ENCODE peak calls at places on chromosomes 1 and 21, in ten cellular contexts. One of them, this sample, is unnamed.

GRCh38 chr1:154970631-154971340 is at the start of gene SHC1:
- DNase-seq in right atrium auricular region: peak; percentile 97
- DNase-seq in cardiac muscle cell: peak; percentile 87
- DNase-seq in upper lobe of right lung: peak; percentile 92
- DNase-seq in H1: peak; percentile 84
- DNase-seq in IMR-90: peak; percentile 92
- DNase-seq in progenitor cell of endocrine pancreas: peak; percentile 57
- DNase-seq in transverse colon: peak; percentile 89
- DNase-seq in Peyer's patch: peak; percentile 91
- DNase-seq in tibial nerve: peak; percentile 93
- DNase-seq in this sample: peak; percentile 97

GRCh38 chr1:100350787-100351094 is 1.6 kb upstream of the CDC14A start:
- DNase-seq in H1: no peak
- DNase-seq in tibial nerve: no peak
- DNase-seq in IMR-90: no peak
- DNase-seq in Peyer's patch: no peak
- DNase-seq in right atrium auricular region: no peak
- DNase-seq in transverse colon: peak; percentile 16
- DNase-seq in upper lobe of right lung: no peak
- DNase-seq in cardiac muscle cell: no peak
- DNase-seq in progenitor cell of endocrine pancreas: no peak
- DNase-seq in this sample: no peak

GRCh38 chr1:57310992-57311790 is 112.7 kb downstream of the DAB1 start:
- DNase-seq in IMR-90: no peak
- DNase-seq in transverse colon: peak; percentile 15
- DNase-seq in H1: no peak
- DNase-seq in upper lobe of right lung: no peak
- DNase-seq in progenitor cell of endocrine pancreas: no peak
- DNase-seq in cardiac muscle cell: no peak
- DNase-seq in Peyer's patch: peak; percentile 67
- DNase-seq in tibial nerve: no peak
- DNase-seq in right atrium auricular region: no peak
- DNase-seq in this sample: no peak

GRCh38 chr1:35592991-35593769 is 20.1 kb downstream of the TFAP2E start:
- DNase-seq in Peyer's patch: no peak
- DNase-seq in tibial nerve: no peak
- DNase-seq in transverse colon: no peak
- DNase-seq in right atrium auricular region: peak; percentile 50
- DNase-seq in IMR-90: no peak
- DNase-seq in upper lobe of right lung: no peak
- DNase-seq in progenitor cell of endocrine pancreas: no peak
- DNase-seq in cardiac muscle cell: peak; percentile 60
- DNase-seq in H1: no peak
- DNase-seq in this sample: no peak

GRCh38 chr1:13830170-13830569 is 130.2 kb downstream of the PRDM2 start:
- DNase-seq in progenitor cell of endocrine pancreas: no peak
- DNase-seq in upper lobe of right lung: no peak
- DNase-seq in Peyer's patch: no peak
- DNase-seq in transverse colon: no peak
- DNase-seq in tibial nerve: no peak
- DNase-seq in H1: no peak
- DNase-seq in cardiac muscle cell: no peak
- DNase-seq in IMR-90: no peak
- DNase-seq in right atrium auricular region: peak; percentile 28
- DNase-seq in this sample: no peak

GRCh38 chr1:158037876-158038359 is 44.5 kb downstream of the KIRREL1 start:
- DNase-seq in Peyer's patch: no peak
- DNase-seq in tibial nerve: no peak
- DNase-seq in cardiac muscle cell: no peak
- DNase-seq in right atrium auricular region: no peak
- DNase-seq in upper lobe of right lung: no peak
- DNase-seq in H1: no peak
- DNase-seq in transverse colon: no peak
- DNase-seq in IMR-90: peak; percentile 67
- DNase-seq in progenitor cell of endocrine pancreas: no peak
- DNase-seq in this sample: no peak

GRCh38 chr1:230173176-230173575 is 106.1 kb downstream of the GALNT2 start:
- DNase-seq in right atrium auricular region: peak; percentile 26
- DNase-seq in upper lobe of right lung: no peak
- DNase-seq in tibial nerve: no peak
- DNase-seq in transverse colon: no peak
- DNase-seq in cardiac muscle cell: no peak
- DNase-seq in Peyer's patch: peak; percentile 38
- DNase-seq in IMR-90: no peak
- DNase-seq in H1: no peak
- DNase-seq in progenitor cell of endocrine pancreas: no peak
- DNase-seq in this sample: no peak

GRCh38 chr1:168285419-168285790 is 4.7 kb downstream of the TBX19 start:
- DNase-seq in cardiac muscle cell: peak; percentile 3
- DNase-seq in tibial nerve: no peak
- DNase-seq in H1: no peak
- DNase-seq in IMR-90: no peak
- DNase-seq in progenitor cell of endocrine pancreas: no peak
- DNase-seq in transverse colon: no peak
- DNase-seq in upper lobe of right lung: no peak
- DNase-seq in right atrium auricular region: no peak
- DNase-seq in Peyer's patch: no peak
- DNase-seq in this sample: no peak

GRCh38 chr21:42392731-42393442 is 3.0 kb downstream of the TMPRSS3 start:
- DNase-seq in transverse colon: no peak
- DNase-seq in Peyer's patch: no peak
- DNase-seq in upper lobe of right lung: peak; percentile 27
- DNase-seq in right atrium auricular region: no peak
- DNase-seq in H1: no peak
- DNase-seq in progenitor cell of endocrine pancreas: no peak
- DNase-seq in tibial nerve: no peak
- DNase-seq in cardiac muscle cell: no peak
- DNase-seq in IMR-90: no peak
- DNase-seq in this sample: no peak

GRCh38 chr1:164803366-164803765 is 244.4 kb downstream of the PBX1 start:
- DNase-seq in progenitor cell of endocrine pancreas: no peak
- DNase-seq in IMR-90: no peak
- DNase-seq in Peyer's patch: no peak
- DNase-seq in tibial nerve: no peak
- DNase-seq in upper lobe of right lung: no peak
- DNase-seq in H1: no peak
- DNase-seq in cardiac muscle cell: no peak
- DNase-seq in right atrium auricular region: no peak
- DNase-seq in transverse colon: no peak
- DNase-seq in this sample: no peak

GRCh38 chr1:14545422-14546025 is 53.0 kb upstream of the KAZN start:
- DNase-seq in IMR-90: no peak
- DNase-seq in Peyer's patch: no peak
- DNase-seq in cardiac muscle cell: no peak
- DNase-seq in H1: no peak
- DNase-seq in progenitor cell of endocrine pancreas: no peak
- DNase-seq in upper lobe of right lung: no peak
- DNase-seq in transverse colon: no peak
- DNase-seq in tibial nerve: no peak
- DNase-seq in right atrium auricular region: no peak
- DNase-seq in this sample: no peak

GRCh38 chr1:219041819-219042218 is 131.9 kb upstream of the LYPLAL1 start:
- DNase-seq in transverse colon: no peak
- DNase-seq in IMR-90: peak; percentile 40
- DNase-seq in Peyer's patch: no peak
- DNase-seq in progenitor cell of endocrine pancreas: no peak
- DNase-seq in H1: no peak
- DNase-seq in right atrium auricular region: no peak
- DNase-seq in cardiac muscle cell: no peak
- DNase-seq in tibial nerve: no peak
- DNase-seq in upper lobe of right lung: no peak
- DNase-seq in this sample: no peak

GRCh38 chr1:12047120-12047876 is 15.8 kb upstream of the TNFRSF8 start:
- DNase-seq in progenitor cell of endocrine pancreas: no peak
- DNase-seq in right atrium auricular region: no peak
- DNase-seq in upper lobe of right lung: no peak
- DNase-seq in Peyer's patch: peak; percentile 63
- DNase-seq in transverse colon: no peak
- DNase-seq in cardiac muscle cell: no peak
- DNase-seq in tibial nerve: no peak
- DNase-seq in H1: no peak
- DNase-seq in IMR-90: peak; percentile 43
- DNase-seq in this sample: no peak

GRCh38 chr1:19368964-19369363 is 56.8 kb downstream of the SLC66A1 start:
- DNase-seq in right atrium auricular region: no peak
- DNase-seq in IMR-90: no peak
- DNase-seq in H1: no peak
- DNase-seq in cardiac muscle cell: no peak
- DNase-seq in progenitor cell of endocrine pancreas: no peak
- DNase-seq in tibial nerve: no peak
- DNase-seq in transverse colon: no peak
- DNase-seq in upper lobe of right lung: no peak
- DNase-seq in Peyer's patch: no peak
- DNase-seq in this sample: no peak

GRCh38 chr1:79079770-79080169 is 73.2 kb upstream of the ADGRL4 start:
- DNase-seq in right atrium auricular region: no peak
- DNase-seq in progenitor cell of endocrine pancreas: no peak
- DNase-seq in Peyer's patch: no peak
- DNase-seq in IMR-90: peak; percentile 93
- DNase-seq in transverse colon: no peak
- DNase-seq in H1: peak; percentile 13
- DNase-seq in tibial nerve: no peak
- DNase-seq in upper lobe of right lung: no peak
- DNase-seq in cardiac muscle cell: no peak
- DNase-seq in this sample: no peak

GRCh38 chr1:203041351-203041932 is 15.2 kb downstream of the PPFIA4 start:
- DNase-seq in IMR-90: no peak
- DNase-seq in transverse colon: no peak
- DNase-seq in Peyer's patch: no peak
- DNase-seq in upper lobe of right lung: no peak
- DNase-seq in cardiac muscle cell: no peak
- DNase-seq in tibial nerve: no peak
- DNase-seq in H1: no peak
- DNase-seq in right atrium auricular region: no peak
- DNase-seq in progenitor cell of endocrine pancreas: no peak
- DNase-seq in this sample: no peak

DNA sequence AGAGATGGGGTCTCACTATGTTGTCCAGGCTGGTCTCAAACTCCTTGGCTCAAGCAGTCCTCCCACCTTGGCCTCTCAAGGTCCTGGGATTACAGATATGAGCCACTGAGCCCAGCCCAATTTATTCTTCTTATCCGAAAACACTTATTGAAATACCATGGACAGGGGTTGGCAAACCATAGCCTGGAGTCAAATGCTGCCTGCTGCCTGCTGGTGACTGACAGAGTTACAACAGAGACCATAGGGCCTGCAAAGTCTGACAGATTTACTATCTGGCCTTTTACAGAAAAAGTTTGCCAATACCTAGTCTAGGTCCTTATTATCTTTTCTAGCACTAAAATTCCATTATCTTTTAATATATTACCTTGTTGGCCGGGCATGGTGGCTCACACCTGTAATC is 87.1 kb upstream of the ZNF281 start:
- DNase-seq in H1: no peak
- DNase-seq in tibial nerve: no peak
- DNase-seq in cardiac muscle cell: no peak
- DNase-seq in transverse colon: no peak
- DNase-seq in upper lobe of right lung: no peak
- DNase-seq in Peyer's patch: no peak
- DNase-seq in progenitor cell of endocrine pancreas: no peak
- DNase-seq in IMR-90: no peak
- DNase-seq in right atrium auricular region: no peak
- DNase-seq in this sample: no peak
- TF ChIP-seq CTCF in H1: no peak
- TF ChIP-seq CTCF in tibial nerve: no peak
- TF ChIP-seq CTCF in cardiac muscle cell: peak; percentile 8
- TF ChIP-seq CTCF in transverse colon: no peak
- TF ChIP-seq CTCF in upper lobe of right lung: no peak
- TF ChIP-seq CTCF in Peyer's patch: no peak
- TF ChIP-seq CTCF in progenitor cell of endocrine pancreas: no peak
- TF ChIP-seq CTCF in IMR-90: no peak
- TF ChIP-seq CTCF in right atrium auricular region: no peak
- TF ChIP-seq CTCF in this sample: no peak

GRCh38 chr1:228405200-228405978 is 1.2 kb downstream of the TRIM11 start:
- DNase-seq in Peyer's patch: peak; percentile 42
- DNase-seq in progenitor cell of endocrine pancreas: no peak
- DNase-seq in tibial nerve: no peak
- DNase-seq in upper lobe of right lung: no peak
- DNase-seq in transverse colon: no peak
- DNase-seq in H1: no peak
- DNase-seq in right atrium auricular region: no peak
- DNase-seq in IMR-90: peak; percentile 20
- DNase-seq in cardiac muscle cell: no peak
- DNase-seq in this sample: no peak
- TF ChIP-seq CTCF in Peyer's patch: no peak
- TF ChIP-seq CTCF in progenitor cell of endocrine pancreas: no peak
- TF ChIP-seq CTCF in tibial nerve: no peak
- TF ChIP-seq CTCF in upper lobe of right lung: no peak
- TF ChIP-seq CTCF in transverse colon: no peak
- TF ChIP-seq CTCF in H1: no peak
- TF ChIP-seq CTCF in right atrium auricular region: no peak
- TF ChIP-seq CTCF in IMR-90: no peak
- TF ChIP-seq CTCF in cardiac muscle cell: no peak
- TF ChIP-seq CTCF in this sample: no peak

GRCh38 chr1:29620631-29621030 is 384.3 kb downstream of the PTPRU start:
- DNase-seq in cardiac muscle cell: no peak
- DNase-seq in tibial nerve: no peak
- DNase-seq in IMR-90: no peak
- DNase-seq in Peyer's patch: no peak
- DNase-seq in transverse colon: no peak
- DNase-seq in right atrium auricular region: peak; percentile 18
- DNase-seq in H1: no peak
- DNase-seq in upper lobe of right lung: no peak
- DNase-seq in progenitor cell of endocrine pancreas: peak; percentile 6
- DNase-seq in this sample: peak; percentile 27
- TF ChIP-seq CTCF in cardiac muscle cell: no peak
- TF ChIP-seq CTCF in tibial nerve: no peak
- TF ChIP-seq CTCF in IMR-90: no peak
- TF ChIP-seq CTCF in Peyer's patch: no peak
- TF ChIP-seq CTCF in transverse colon: no peak
- TF ChIP-seq CTCF in right atrium auricular region: no peak
- TF ChIP-seq CTCF in H1: no peak
- TF ChIP-seq CTCF in upper lobe of right lung: no peak
- TF ChIP-seq CTCF in progenitor cell of endocrine pancreas: no peak
- TF ChIP-seq CTCF in this sample: no peak

DNA sequence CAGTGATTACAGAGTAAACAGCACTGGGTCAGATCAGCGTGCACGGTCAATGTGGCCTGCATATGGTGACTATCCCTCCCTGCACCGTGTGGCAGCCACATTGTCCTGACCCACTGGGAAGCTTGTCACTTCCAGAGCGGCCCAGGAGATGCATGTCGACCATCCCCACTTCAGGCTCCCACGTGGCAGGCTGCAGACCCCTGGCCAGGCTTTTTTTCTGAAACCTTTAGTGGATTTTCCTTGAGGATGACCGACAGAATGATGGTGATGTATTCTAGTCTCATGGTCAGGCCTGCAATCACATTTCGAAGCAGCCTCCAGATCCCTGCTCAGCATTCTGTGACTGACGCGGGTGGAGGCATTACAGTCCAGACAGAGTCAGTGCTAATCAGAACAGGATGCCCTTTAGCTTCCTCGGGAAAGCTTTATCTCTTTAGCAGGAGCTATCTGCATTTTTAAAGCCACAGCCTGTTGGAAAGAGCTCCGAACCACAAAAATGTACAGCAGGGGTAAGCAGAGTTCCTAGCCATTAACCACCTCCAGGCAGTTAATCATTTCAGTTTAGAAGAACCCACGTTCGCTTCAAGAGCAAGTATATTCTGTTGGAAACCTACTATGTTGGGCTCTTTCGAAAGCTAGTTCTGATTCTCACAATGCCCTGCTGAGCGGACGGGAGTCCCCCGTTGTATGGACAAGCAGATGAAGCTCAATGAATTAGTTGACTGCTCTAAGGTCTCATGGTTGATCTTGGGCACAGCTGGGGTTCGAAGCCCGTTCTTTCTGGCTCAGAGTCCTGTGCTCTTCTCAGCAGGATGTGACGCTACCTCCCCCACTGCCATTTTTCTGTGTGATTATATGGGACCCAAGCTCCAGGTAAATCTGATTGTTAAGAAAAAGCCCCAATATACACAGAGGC is 56.5 kb downstream of the IRF2BP2 start:
- DNase-seq in upper lobe of right lung: no peak
- DNase-seq in IMR-90: peak; percentile 94
- DNase-seq in cardiac muscle cell: no peak
- DNase-seq in right atrium auricular region: no peak
- DNase-seq in progenitor cell of endocrine pancreas: no peak
- DNase-seq in H1: no peak
- DNase-seq in Peyer's patch: no peak
- DNase-seq in tibial nerve: no peak
- DNase-seq in transverse colon: no peak
- DNase-seq in this sample: peak; percentile 40
- TF ChIP-seq CTCF in upper lobe of right lung: no peak
- TF ChIP-seq CTCF in IMR-90: no peak
- TF ChIP-seq CTCF in cardiac muscle cell: no peak
- TF ChIP-seq CTCF in right atrium auricular region: no peak
- TF ChIP-seq CTCF in progenitor cell of endocrine pancreas: no peak
- TF ChIP-seq CTCF in H1: no peak
- TF ChIP-seq CTCF in Peyer's patch: no peak
- TF ChIP-seq CTCF in tibial nerve: no peak
- TF ChIP-seq CTCF in transverse colon: no peak
- TF ChIP-seq CTCF in this sample: no peak

This sample was measured in vagina.